ENCODE peak calls at places on chromosomes 7 and 10, in ten cellular contexts. M is left ventricle myocardium inferior, J is heart left ventricle, Q is neural progenitor cell, O is aorta, E is psoas muscle, A is RWPE2, D is PC-9, L is IMR-90, W is neuronal stem cell. V is an unnamed sample.

GRCh38 chr7:106050002-106050742 is 61.9 kb downstream of the SYPL1 start:
- DNase-seq in M (no peak), J (no peak), Q (peak; percentile 16), O (no peak), E (no peak), A (no peak), D (peak; percentile 32), L (peak; percentile 59), W (no peak), V (no peak)

GRCh38 chr10:86757110-86757790 is 831 bp downstream of the BMPR1A start:
- DNase-seq in M (peak; percentile 25), J (peak; percentile 68), Q (peak; percentile 61), O (peak; percentile 61), E (no peak), A (no peak), D (peak; percentile 17), L (peak; percentile 65), W (peak; percentile 40), V (no peak)

GRCh38 chr7:150937848-150938561 is 40.1 kb downstream of the KCNH2 start:
- DNase-seq in M (no peak), J (no peak), Q (peak; percentile 61), O (no peak), E (no peak), A (peak; percentile 76), D (peak; percentile 55), L (peak; percentile 58), W (no peak), V (no peak)

GRCh38 chr7:77245015-77245755 is 45.6 kb upstream of the FGL2 start:
- DNase-seq in M (peak; percentile 57), J (peak; percentile 69), Q (no peak), O (peak; percentile 61), E (peak; percentile 28), A (no peak), D (no peak), L (no peak), W (no peak), V (no peak)

GRCh38 chr10:92848441-92849233 is at the start of gene EXOC6:
- DNase-seq in M (peak; percentile 84), J (peak; percentile 91), Q (peak; percentile 93), O (peak; percentile 89), E (peak; percentile 87), A (peak; percentile 70), D (peak; percentile 67), L (peak; percentile 74), W (peak; percentile 82), V (peak; percentile 81)

GRCh38 chr10:43819464-43820225 is 171.0 kb upstream of the ZNF32 start:
- DNase-seq in M (no peak), J (no peak), Q (peak; percentile 59), O (no peak), E (no peak), A (no peak), D (no peak), L (no peak), W (peak; percentile 20), V (no peak)

GRCh38 chr7:39621261-39621660 is 2.1 kb upstream of the RALA start:
- DNase-seq in M (no peak), J (no peak), Q (no peak), O (no peak), E (no peak), A (no peak), D (no peak), L (peak; percentile 97), W (no peak), V (no peak)

GRCh38 chr10:11609492-11610093 is 1.9 kb downstream of the USP6NL start:
- DNase-seq in M (no peak), J (no peak), Q (no peak), O (no peak), E (no peak), A (no peak), D (no peak), L (no peak), W (no peak), V (no peak)

GRCh38 chr7:132846086-132846485 is 235.8 kb downstream of the CHCHD3 start:
- DNase-seq in M (peak; percentile 14), J (no peak), Q (no peak), O (no peak), E (no peak), A (no peak), D (no peak), L (no peak), W (no peak), V (no peak)

GRCh38 chr7:116731737-116732335 is 59.8 kb downstream of the MET start:
- DNase-seq in M (no peak), J (no peak), Q (no peak), O (no peak), E (no peak), A (no peak), D (no peak), L (no peak), W (no peak), V (no peak)

GRCh38 chr7:135993950-135994349 is 16.8 kb upstream of the MTPN start:
- DNase-seq in M (no peak), J (no peak), Q (no peak), O (no peak), E (no peak), A (no peak), D (no peak), L (no peak), W (no peak), V (no peak)

GRCh38 chr7:84247591-84247990 is 53.0 kb upstream of the SEMA3A start:
- DNase-seq in M (no peak), J (no peak), Q (no peak), O (no peak), E (no peak), A (no peak), D (no peak), L (peak; percentile 91), W (no peak), V (no peak)

GRCh38 chr7:33873518-33873917 is 31.8 kb upstream of the BMPER start:
- DNase-seq in M (no peak), J (no peak), Q (peak; percentile 71), O (no peak), E (no peak), A (no peak), D (no peak), L (no peak), W (peak; percentile 44), V (no peak)

GRCh38 chr10:59680199-59680598 is 29.5 kb downstream of the SLC16A9 start:
- DNase-seq in M (no peak), J (no peak), Q (no peak), O (no peak), E (no peak), A (no peak), D (no peak), L (no peak), W (no peak), V (no peak)

GRCh38 chr7:20894806-20895205 is 108.1 kb upstream of the SP8 start:
- DNase-seq in M (no peak), J (no peak), Q (no peak), O (no peak), E (no peak), A (no peak), D (no peak), L (no peak), W (no peak), V (no peak)

GRCh38 chr7:130365093-130365492 is 15.2 kb upstream of the CPA1 start:
- DNase-seq in M (no peak), J (no peak), Q (no peak), O (no peak), E (no peak), A (no peak), D (no peak), L (no peak), W (no peak), V (no peak)
- H3K27ac ChIP-seq in M (no peak overlapping the region), J (no peak overlapping the region), Q (no peak overlapping the region), O (no peak overlapping the region), E (peak overlapping the region; percentile 83), A (peak overlapping the region; percentile 92), D (no peak overlapping the region), L (peak overlapping the region; percentile 61), W (no peak overlapping the region), V (no peak overlapping the region)

DNA sequence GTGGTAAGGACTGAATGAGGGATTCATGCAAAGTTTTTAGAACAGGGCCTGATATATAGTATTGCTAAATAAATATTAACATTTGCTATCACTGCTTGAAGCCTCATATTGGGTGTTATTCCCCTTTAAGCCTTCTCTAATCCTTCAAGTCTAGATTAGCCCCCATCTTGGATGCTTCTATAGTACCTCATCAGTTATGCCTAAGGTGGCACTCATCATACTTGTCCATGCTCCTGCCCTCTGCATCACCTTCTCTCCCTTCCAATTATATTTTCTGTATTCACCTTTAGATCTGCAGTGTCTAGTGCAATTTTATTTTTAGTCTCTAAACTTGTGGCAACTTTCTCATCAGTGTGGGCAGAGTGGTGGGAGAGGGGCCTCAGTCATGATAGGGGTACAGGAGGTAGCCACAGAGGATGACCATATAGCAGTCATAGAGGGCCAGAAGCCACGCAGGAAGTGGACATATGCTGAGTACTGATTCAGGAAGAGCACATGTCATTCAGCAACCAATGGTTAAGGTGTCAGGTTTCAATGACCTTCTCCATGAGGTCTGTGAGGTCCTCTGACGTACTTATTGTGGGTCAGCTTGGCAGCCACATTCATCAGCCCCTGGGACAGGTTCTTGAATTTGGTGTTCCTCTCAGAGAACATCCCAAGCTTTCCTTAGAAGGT is 2.5 kb downstream of the ENTPD1 start:
- DNase-seq in M (no peak), J (no peak), Q (no peak), O (no peak), E (no peak), A (no peak), D (no peak), L (peak; percentile 6), W (no peak), V (no peak)
- H3K4me1 ChIP-seq in M (peaks cover 45% of the 10 kb centered on the region), J (no peaks in the 10 kb centered on the region), Q (peaks cover 8% of the 10 kb centered on the region), O (peaks cover 2% of the 10 kb centered on the region), E (peaks cover 5% of the 10 kb centered on the region), A (no peaks in the 10 kb centered on the region), D (no peaks in the 10 kb centered on the region), L (peaks cover 4% of the 10 kb centered on the region), W (peaks cover 5% of the 10 kb centered on the region), V (peaks cover 7% of the 10 kb centered on the region)

DNA sequence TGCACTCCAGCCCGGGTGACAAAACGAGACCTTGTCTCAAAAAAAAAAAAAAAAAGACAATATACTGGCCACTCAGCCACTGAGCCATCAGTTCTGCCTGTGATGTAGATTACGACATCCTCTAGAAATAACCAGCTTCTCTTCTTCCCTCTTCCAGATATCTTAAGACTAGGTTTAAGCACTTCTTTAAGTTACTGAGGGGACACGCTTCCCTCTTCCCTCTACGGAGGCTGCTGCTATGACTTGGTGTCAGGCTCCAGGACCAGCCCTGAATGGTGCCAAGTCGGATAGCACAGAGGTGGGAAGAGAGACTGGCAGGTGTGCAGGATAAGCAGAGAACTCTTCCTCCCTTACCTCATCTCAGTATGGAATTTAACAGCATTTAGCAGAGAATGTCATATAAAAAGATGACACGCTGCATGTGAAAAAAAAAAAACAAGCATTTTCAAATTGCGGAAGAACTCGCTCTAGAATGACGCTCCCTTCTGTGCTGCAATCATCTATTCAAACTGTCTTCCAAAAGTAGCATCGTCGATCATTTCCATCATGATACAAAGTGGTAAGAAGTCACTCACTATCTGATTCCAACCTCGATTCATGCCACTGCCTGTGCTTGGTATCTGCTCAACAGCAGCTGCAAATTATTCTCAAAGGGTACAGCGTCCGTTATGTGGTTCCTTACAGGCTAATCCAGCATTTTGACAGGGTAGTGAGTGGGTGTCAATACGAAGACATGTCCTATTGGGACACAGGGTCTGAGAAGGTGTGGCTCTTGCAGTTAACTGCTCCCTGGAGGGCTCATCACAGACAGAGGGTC is 13.7 kb downstream of the DAGLB start:
- DNase-seq in M (no peak), J (no peak), Q (no peak), O (no peak), E (no peak), A (no peak), D (no peak), L (no peak), W (no peak), V (no peak)
- H3K4me3 ChIP-seq in M (no peak overlapping the region), J (no peak overlapping the region), Q (no peak overlapping the region), O (no peak overlapping the region), E (no peak overlapping the region), A (no peak overlapping the region), D (no peak overlapping the region), L (no peak overlapping the region), W (no peak overlapping the region), V (no peak overlapping the region)

GRCh38 chr10:3494131-3494878 is 290.7 kb downstream of the KLF6 start:
- DNase-seq in M (no peak), J (no peak), Q (no peak), O (no peak), E (peak; percentile 30), A (no peak), D (peak; percentile 50), L (peak; percentile 18), W (no peak), V (no peak)
- H3K27ac ChIP-seq in M (peak overlapping the region; percentile 78), J (peak overlapping the region; percentile 71), Q (no peak overlapping the region), O (peak overlapping the region; percentile 90), E (peak overlapping the region; percentile 54), A (no peak overlapping the region), D (peak overlapping the region; percentile 81), L (no peak overlapping the region), W (no peak overlapping the region), V (no peak overlapping the region)